ENCODE peak calls at places on chromosome 15, in five cellular contexts. Q is GM12865, M is aorta, H is body of pancreas, S is adipocyte. U is an unnamed sample.

GRCh38 chr15:55992769-55993110 is 672 bp downstream of the NEDD4 start:
- DNase-seq in S (no peak), H (no peak), M (no peak), Q (no peak), U (no peak)

GRCh38 chr15:55791576-55792400 is 48.8 kb upstream of the PRTG start:
- DNase-seq in S (peak; percentile 45), H (no peak), Q (no peak), M (no peak), U (no peak)

GRCh38 chr15:69537085-69537484 is 84.5 kb downstream of the RPLP1 start:
- DNase-seq in S (no peak), M (no peak), H (no peak), Q (no peak), U (no peak)

GRCh38 chr15:70362911-70363310 is 265.2 kb upstream of the TLE3 start:
- DNase-seq in H (peak; percentile 60), M (no peak), Q (peak; percentile 13), S (peak; percentile 55), U (peak; percentile 63)

GRCh38 chr15:91952216-91952615 is 98.7 kb downstream of the SLCO3A1 start:
- DNase-seq in S (no peak), M (no peak), H (no peak), Q (no peak), U (no peak)

GRCh38 chr15:78880828-78881227 is 8.1 kb downstream of the MORF4L1 start:
- DNase-seq in S (peak; percentile 48), H (no peak), M (no peak), Q (no peak), U (no peak)

GRCh38 chr15:31062310-31062964 is 39.1 kb downstream of the TRPM1 start:
- DNase-seq in S (peak; percentile 75), H (no peak), Q (peak; percentile 25), M (no peak), U (no peak)

GRCh38 chr15:63244399-63244798 is 33.0 kb upstream of the APH1B start:
- DNase-seq in Q (no peak), M (no peak), S (no peak), H (no peak), U (no peak)

GRCh38 chr15:24856397-24857093 is 98.2 kb upstream of the SNRPN start:
- DNase-seq in H (no peak), M (peak; percentile 72), Q (no peak), S (no peak), U (peak; percentile 70)

GRCh38 chr15:60299452-60300047 is 98.2 kb downstream of the ANXA2 start:
- DNase-seq in M (no peak), H (peak; percentile 51), S (peak; percentile 30), Q (no peak), U (no peak)

GRCh38 chr15:31091531-31091930 is 10.0 kb downstream of the TRPM1 start:
- DNase-seq in S (peak; percentile 37), M (no peak), Q (no peak), H (no peak), U (no peak)

GRCh38 chr15:22979699-22980188 is 424 bp downstream of the CYFIP1 start:
- DNase-seq in Q (no peak), M (peak; percentile 59), H (peak; percentile 45), S (peak; percentile 69), U (peak; percentile 69)

GRCh38 chr15:98905981-98906711 is 101.4 kb downstream of the PGPEP1L start:
- DNase-seq in Q (no peak), M (no peak), H (no peak), S (peak; percentile 37), U (peak; percentile 53)

GRCh38 chr15:59632714-59633113 is 21.1 kb downstream of the GCNT3 start:
- DNase-seq in Q (no peak), S (no peak), M (no peak), H (no peak), U (no peak)

GRCh38 chr15:70806992-70807712 is 43.8 kb upstream of the UACA start:
- DNase-seq in S (no peak), Q (no peak), M (peak; percentile 88), H (peak; percentile 51), U (peak; percentile 87)

GRCh38 chr15:69553686-69554085 is 101.1 kb downstream of the RPLP1 start:
- DNase-seq in H (no peak), Q (no peak), S (no peak), M (no peak), U (no peak)

GRCh38 chr15:68789921-68790575 is 30.6 kb downstream of the ANP32A start:
- DNase-seq in S (peak; percentile 37), M (no peak), Q (no peak), H (peak; percentile 30), U (peak; percentile 63)

GRCh38 chr15:39579487-39580116 is 1.3 kb upstream of the THBS1 start:
- DNase-seq in Q (peak; percentile 80), S (peak; percentile 88), H (peak; percentile 50), M (peak; percentile 71), U (peak; percentile 67)

GRCh38 chr15:39578851-39579486 is 1.9 kb upstream of the THBS1 start:
- DNase-seq in H (no peak), M (no peak), S (peak; percentile 48), Q (no peak), U (no peak)

GRCh38 chr15:39580630-39581500 is at the start of gene THBS1:
- DNase-seq in S (peak; percentile 99), M (peak; percentile 92), H (peak; percentile 76), Q (peak; percentile 40), U (peak; percentile 81)

GRCh38 chr15:39581501-39582285 is 814 bp downstream of the THBS1 start:
- DNase-seq in M (peak; percentile 71), S (peak; percentile 69), H (peak; percentile 78), Q (peak; percentile 21), U (peak; percentile 74)

GRCh38 chr15:39580117-39580629 is 706 bp upstream of the THBS1 start:
- DNase-seq in S (peak; percentile 98), H (peak; percentile 95), Q (peak; percentile 91), M (peak; percentile 95), U (peak; percentile 98)
- H3K4me3 ChIP-seq in S (peak overlapping the region; percentile 82), H (peak overlapping the region; percentile 25), Q (peak overlapping the region; percentile 64), M (peak overlapping the region; percentile 35), U (peak overlapping the region; percentile 69)

DNA sequence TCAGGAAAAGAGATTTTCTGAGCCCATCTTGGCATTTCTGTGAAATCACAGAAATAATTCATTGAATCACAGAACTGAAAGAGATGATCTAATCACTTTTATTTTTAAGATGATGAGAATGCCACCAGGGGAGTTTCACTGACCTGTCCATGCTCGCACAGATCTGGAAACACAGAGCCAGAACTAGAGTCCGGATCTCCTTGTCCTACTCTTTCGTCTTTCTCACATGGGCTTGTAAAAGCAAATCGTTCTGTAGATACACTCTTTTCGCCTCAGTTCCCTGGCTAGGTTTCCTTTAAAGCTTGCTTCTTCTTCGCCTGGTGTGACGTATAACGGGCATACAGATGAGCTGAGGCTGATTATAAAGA is 122.5 kb upstream of the SPRED1 start:
- DNase-seq in S (peak; percentile 61), Q (no peak), M (no peak), H (no peak), U (no peak)
- H3K4me3 ChIP-seq in S (peak overlapping the region; percentile 83), Q (peak overlapping the region; percentile 18), M (no peak overlapping the region), H (no peak overlapping the region), U (peak overlapping the region; percentile 24)

DNA sequence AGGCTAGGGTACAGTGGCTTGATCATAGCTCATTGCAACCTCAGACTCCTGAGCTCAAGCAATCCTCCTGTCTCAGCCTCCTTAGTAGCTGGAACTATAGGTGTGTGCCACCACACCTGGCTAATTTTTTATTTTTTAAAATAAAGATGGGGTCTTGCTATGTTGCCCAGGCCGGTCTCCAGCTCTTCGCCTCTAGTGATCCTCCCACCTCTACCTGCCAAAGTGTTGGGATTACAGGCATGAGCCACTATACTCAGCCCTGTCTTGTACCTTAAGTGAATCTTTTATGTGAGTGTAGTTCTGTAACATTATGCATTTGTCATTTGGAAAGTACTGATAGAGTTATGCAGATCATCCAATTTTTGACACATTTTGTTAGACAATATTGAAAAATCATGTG is 66.9 kb upstream of the C15orf39 start:
- DNase-seq in Q (no peak), M (no peak), H (no peak), S (no peak), U (no peak)
- H3K4me3 ChIP-seq in Q (no peak overlapping the region), M (no peak overlapping the region), H (no peak overlapping the region), S (no peak overlapping the region), U (no peak overlapping the region)

DNA sequence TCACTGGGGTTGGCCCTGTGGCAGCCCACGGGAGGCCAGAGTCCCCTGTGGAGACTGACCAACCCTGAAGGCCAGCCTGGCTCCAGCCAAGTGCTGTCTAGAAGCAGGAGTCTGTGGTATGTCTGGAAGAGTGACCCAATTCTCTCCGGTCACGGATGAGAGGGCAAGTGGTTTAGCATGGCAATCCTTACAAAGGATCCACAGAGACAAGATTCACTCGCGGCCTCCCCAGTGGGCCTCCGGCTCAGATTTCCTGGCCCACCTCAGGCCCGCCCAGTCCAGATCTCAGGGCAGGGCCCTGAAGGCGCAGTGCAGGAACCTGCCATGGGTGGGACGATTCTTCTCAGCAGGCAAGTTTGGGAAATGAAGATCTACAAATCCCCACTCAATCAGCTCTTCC is 5.0 kb upstream of the BCL2L10 start:
- DNase-seq in Q (no peak), S (no peak), H (no peak), M (no peak), U (no peak)
- H3K4me3 ChIP-seq in Q (no peak overlapping the region), S (no peak overlapping the region), H (no peak overlapping the region), M (no peak overlapping the region), U (no peak overlapping the region)

GRCh38 chr15:89998923-89999675 is 2.0 kb upstream of the ZNF710 start:
- DNase-seq in Q (no peak), S (no peak), M (no peak), H (peak; percentile 61), U (no peak)
- H3K4me3 ChIP-seq in Q (no peak overlapping the region), S (no peak overlapping the region), M (no peak overlapping the region), H (peak overlapping the region; percentile 8), U (no peak overlapping the region)

GRCh38 chr15:32717290-32718081 is at the start of gene GREM1:
- DNase-seq in M (no peak), S (peak; percentile 89), Q (no peak), H (peak; percentile 23), U (no peak)

GRCh38 chr15:32716960-32717289 is 879 bp upstream of the GREM1 start:
- DNase-seq in Q (peak; percentile 24), S (no peak), H (no peak), M (no peak), U (no peak)

GRCh38 chr15:32721594-32721993 is 3.8 kb downstream of the GREM1 start:
- DNase-seq in M (no peak), S (no peak), H (no peak), Q (no peak), U (no peak)

GRCh38 chr15:32718082-32718821 is 448 bp downstream of the GREM1 start:
- DNase-seq in H (peak; percentile 21), Q (no peak), M (no peak), S (peak; percentile 59), U (no peak)

GRCh38 chr15:32718822-32719716 is 1.3 kb downstream of the GREM1 start:
- DNase-seq in Q (no peak), M (no peak), S (peak; percentile 59), H (peak; percentile 70), U (no peak)
- H3K4me3 ChIP-seq in Q (no peak overlapping the region), M (no peak overlapping the region), S (peak overlapping the region; percentile 83), H (peak overlapping the region; percentile 11), U (peak overlapping the region; percentile 49)

GRCh38 chr15:42270551-42270950 is 2.5 kb upstream of the GANC start:
- DNase-seq in S (no peak), H (no peak), Q (no peak), M (no peak), U (no peak)

GRCh38 chr15:42273900-42274692 is 863 bp upstream of the TMEM87A start:
- DNase-seq in M (peak; percentile 76), Q (peak; percentile 79), S (peak; percentile 74), H (peak; percentile 63), U (peak; percentile 82)

GRCh38 chr15:42273099-42273899 is at the start of the genes GANC and TMEM87A:
- DNase-seq in H (peak; percentile 99), M (peak; percentile 99), Q (peak; percentile 98), S (peak; percentile 99), U (peak; percentile 98)

GRCh38 chr15:42272768-42273098 is 268 bp upstream of the GANC start:
- DNase-seq in Q (no peak), M (no peak), S (no peak), H (no peak), U (no peak)

GRCh38 chr15:42270996-42271395 is 2.0 kb upstream of the GANC start:
- DNase-seq in S (no peak), H (no peak), Q (no peak), M (no peak), U (no peak)
- H3K4me3 ChIP-seq in S (peak overlapping the region; percentile 99), H (no peak overlapping the region), Q (peak overlapping the region; percentile 4), M (no peak overlapping the region), U (no peak overlapping the region)

U was measured in tibial artery.